ENCODE peak calls at places on chromosomes 5 and 9, in five cellular contexts. D is uterus, O is left ventricle myocardium inferior, U is ascending aorta, E is pancreas. Q is an unnamed sample.
A peak's percentile ranks its signal among the peaks of the same experiment; 100 is the strongest.

GRCh38 chr5:135533794-135534193 is 2.0 kb downstream of the NEUROG1 start:
- DNase-seq in O (no peak), E (no peak), D (no peak), U (no peak), Q (no peak)

GRCh38 chr5:122182491-122182921 is 53.2 kb downstream of the ZNF474 start:
- DNase-seq in U (no peak), D (peak; percentile 50), O (peak; percentile 41), E (no peak), Q (no peak)

GRCh38 chr9:28073278-28073677 is 500.0 kb upstream of the C9orf72 start:
- DNase-seq in O (no peak), U (no peak), E (no peak), D (no peak), Q (no peak)

GRCh38 chr5:43078956-43079355 is 38.8 kb upstream of the ANXA2R start:
- DNase-seq in D (no peak), E (no peak), O (no peak), U (no peak), Q (no peak)

GRCh38 chr5:148697177-148697820 is 43.0 kb upstream of the HTR4 start:
- DNase-seq in U (no peak), D (peak; percentile 46), E (no peak), O (no peak), Q (no peak)

GRCh38 chr5:31671339-31671741 is 32.4 kb downstream of the PDZD2 start:
- DNase-seq in U (no peak), E (no peak), D (no peak), O (peak; percentile 39), Q (no peak)

GRCh38 chr9:85466834-85467233 is 274.9 kb downstream of the AGTPBP1 start:
- DNase-seq in O (no peak), D (no peak), U (no peak), E (no peak), Q (no peak)

GRCh38 chr5:177478711-177479646 is 5.5 kb upstream of the DBN1 start:
- DNase-seq in E (peak; percentile 69), D (peak; percentile 95), O (peak; percentile 92), U (no peak), Q (peak; percentile 79)

GRCh38 chr5:80246995-80247729 is 8.7 kb downstream of the SERINC5 start:
- DNase-seq in D (peak; percentile 74), U (peak; percentile 54), O (peak; percentile 32), E (peak; percentile 60), Q (peak; percentile 55)

GRCh38 chr9:114117996-114118830 is 19.1 kb upstream of the KIF12 start:
- DNase-seq in E (peak; percentile 65), U (no peak), O (no peak), D (no peak), Q (peak; percentile 74)

GRCh38 chr9:121353246-121353975 is 16.6 kb downstream of the STOM start:
- DNase-seq in U (no peak), O (no peak), E (no peak), D (no peak), Q (no peak)

DNA sequence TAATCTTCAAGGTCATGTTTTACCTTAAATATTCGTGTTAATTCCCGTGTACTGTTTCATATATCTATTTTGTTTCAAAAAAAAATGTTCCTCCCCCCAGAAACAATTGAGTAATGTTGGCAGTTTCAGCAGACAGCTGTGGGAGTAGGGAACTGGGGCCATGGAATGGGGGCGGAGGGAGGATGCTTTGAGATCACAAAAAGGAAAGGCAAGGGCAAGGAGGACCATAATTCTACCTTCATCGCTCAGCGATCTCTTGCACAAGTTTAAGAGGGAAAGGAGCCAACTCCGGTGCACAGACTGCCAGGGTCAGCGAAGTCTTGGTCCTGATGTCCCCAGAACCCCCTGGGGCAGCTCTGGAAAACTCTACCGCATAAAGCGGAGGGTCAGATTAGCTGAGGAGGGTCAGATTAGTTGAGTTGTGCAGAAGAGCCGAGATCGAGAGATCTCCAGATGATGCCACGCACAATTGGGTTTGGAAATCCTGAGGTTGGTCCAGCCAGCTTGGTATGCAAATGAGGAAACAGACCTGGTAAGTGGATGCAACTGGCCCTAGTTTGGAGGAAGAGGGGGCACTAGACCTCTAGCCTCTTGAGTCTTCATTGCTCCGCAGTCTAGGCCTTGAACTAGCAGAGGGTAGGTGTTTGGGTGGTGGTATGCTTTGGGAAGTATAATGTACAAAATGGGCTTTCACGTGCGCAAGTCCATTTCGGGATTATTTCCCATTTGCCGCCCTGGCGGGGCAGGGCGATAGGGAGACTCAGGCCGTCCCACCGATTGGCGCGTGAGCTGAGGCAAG is 24.0 kb downstream of the CDKN2A start:
- DNase-seq in E (no peak), O (no peak), D (no peak), U (no peak), Q (no peak)
- H3K27me3 ChIP-seq in E (peaks cover 38% of the 10 kb centered on the region), O (peaks cover 100% of the 10 kb centered on the region), D (peaks cover 32% of the 10 kb centered on the region), U (peaks cover 71% of the 10 kb centered on the region), Q (peaks cover 98% of the 10 kb centered on the region)

DNA sequence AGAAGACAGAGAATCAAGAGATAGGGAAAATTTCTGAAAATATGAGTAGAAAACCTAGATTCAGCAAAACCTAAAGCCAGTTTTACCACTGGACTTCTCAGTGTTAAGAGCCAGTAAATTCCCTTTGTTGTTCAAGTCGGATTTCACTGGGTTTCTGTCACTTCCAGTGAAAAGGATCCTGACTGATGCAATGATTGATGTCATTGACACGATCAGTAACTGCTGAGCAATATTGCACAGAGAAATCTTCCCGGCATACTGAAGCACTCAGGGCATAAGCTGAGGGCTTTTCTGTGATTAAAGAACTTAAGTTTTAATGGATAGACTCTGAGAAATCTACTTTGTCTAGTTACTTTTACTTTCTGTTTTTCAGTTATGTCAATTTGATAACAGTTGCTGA is 62.0 kb downstream of the DENND1A start:
- DNase-seq in E (no peak), O (no peak), U (no peak), D (no peak), Q (no peak)
- H3K4me1 ChIP-seq in E (no peaks in the 10 kb centered on the region), O (peaks cover 39% of the 10 kb centered on the region), U (peaks cover 3% of the 10 kb centered on the region), D (peaks cover 3% of the 10 kb centered on the region), Q (peaks cover 43% of the 10 kb centered on the region)

GRCh38 chr9:74497750-74498615 is 848 bp downstream of the RORB start:
- DNase-seq in O (peak; percentile 31), D (no peak), U (no peak), E (peak; percentile 23), Q (peak; percentile 55)

GRCh38 chr9:74498616-74499095 is 1.5 kb downstream of the RORB start:
- DNase-seq in E (no peak), O (no peak), U (no peak), D (no peak), Q (no peak)

GRCh38 chr9:74499111-74499601 is 2.0 kb downstream of the RORB start:
- DNase-seq in E (no peak), O (no peak), U (no peak), D (no peak), Q (no peak)

GRCh38 chr9:74499770-74500583 is 2.8 kb downstream of the RORB start:
- DNase-seq in D (no peak), E (no peak), O (no peak), U (no peak), Q (no peak)

DNA sequence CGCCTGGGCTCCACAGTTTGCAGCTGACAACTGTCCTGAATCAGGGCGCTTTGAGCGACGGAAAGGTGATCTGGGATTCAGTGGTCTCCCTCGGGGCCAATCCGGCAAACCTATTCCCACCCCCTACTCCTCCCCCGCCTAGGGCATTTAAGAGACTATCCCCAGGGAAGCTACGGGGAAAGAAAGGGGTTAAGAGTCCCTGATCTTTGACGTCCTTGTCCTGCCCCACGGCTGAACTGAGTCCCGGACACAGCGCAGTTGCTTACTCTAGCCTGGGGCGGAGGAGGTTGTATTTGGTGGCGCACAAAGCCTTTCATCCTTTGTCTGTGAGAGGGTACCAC is 3.4 kb downstream of the RORB start:
- DNase-seq in O (no peak), E (no peak), D (no peak), U (no peak), Q (no peak)
- H3K27me3 ChIP-seq in O (peaks cover 57% of the 10 kb centered on the region), E (no peaks in the 10 kb centered on the region), D (no peaks in the 10 kb centered on the region), U (no peaks in the 10 kb centered on the region), Q (peaks cover 46% of the 10 kb centered on the region)

DNA sequence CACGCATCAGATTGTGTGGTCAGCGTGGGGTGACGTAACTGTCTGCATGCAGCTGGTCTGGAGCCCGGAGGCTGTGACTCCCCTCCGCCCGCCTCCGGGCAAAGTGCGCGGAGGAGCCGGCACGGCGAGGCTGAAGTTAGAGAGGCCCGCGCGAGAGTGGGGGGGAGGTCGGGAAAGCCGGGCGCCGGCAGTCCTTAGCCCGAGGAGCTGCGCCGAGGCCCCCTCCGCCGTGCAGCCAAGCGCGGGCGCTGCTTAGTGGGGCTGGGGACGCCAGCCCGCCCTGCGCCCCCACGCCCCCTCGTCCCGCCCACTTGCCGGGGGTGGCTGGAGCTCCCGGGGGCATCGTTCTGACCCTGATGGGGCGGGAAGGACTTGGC is 422 bp downstream of the NINJ1 start:
- DNase-seq in U (peak; percentile 76), D (peak; percentile 88), E (peak; percentile 86), O (peak; percentile 75), Q (peak; percentile 85)
- H3K4me1 ChIP-seq in U (peaks cover 27% of the 10 kb centered on the region), D (peaks cover 20% of the 10 kb centered on the region), E (peaks cover 16% of the 10 kb centered on the region), O (peaks cover 69% of the 10 kb centered on the region), Q (peaks cover 66% of the 10 kb centered on the region)

Q was measured in lower lobe of right lung.